ENCODE peak calls at places on chromosome 1, in seven cellular contexts. B is neuronal stem cell, U is trophoblast cell, Q is mesendoderm, C is IMR-90, A is H1, H is H9. K is an unnamed sample.

GRCh38 chr1:7296968-7297367 is 474.1 kb upstream of the VAMP3 start:
- DNase-seq in B (no peak), U (no peak), Q (no peak), C (no peak), A (peak), H (no peak), K (no peak)

GRCh38 chr1:66313446-66313845 is 220.5 kb upstream of the SGIP1 start:
- DNase-seq in B (no peak), U (no peak), Q (no peak), C (no peak), A (no peak), H (no peak), K (no peak)

GRCh38 chr1:76862447-76862846 is 4.8 kb upstream of the ST6GALNAC5 start:
- DNase-seq in B (no peak), U (no peak), Q (peak), C (peak), A (no peak), H (no peak), K (peak)

GRCh38 chr1:226738421-226738994 is 574 bp downstream of the ITPKB start:
- DNase-seq in B (no peak), U (no peak), Q (peak), C (peak), A (peak), H (peak), K (peak)

GRCh38 chr1:156276532-156276931 is 6.1 kb downstream of the SMG5 start:
- DNase-seq in B (no peak), U (no peak), Q (no peak), C (no peak), A (no peak), H (no peak), K (no peak)

GRCh38 chr1:114457675-114458074 is 53.3 kb downstream of the TRIM33 start:
- DNase-seq in B (no peak), U (no peak), Q (no peak), C (no peak), A (no peak), H (no peak), K (no peak)

GRCh38 chr1:232627645-232628334 is 2.1 kb downstream of the SIPA1L2 start:
- DNase-seq in B (no peak), U (no peak), Q (peak), C (peak), A (no peak), H (peak), K (peak)

GRCh38 chr1:176802316-176802715 is 339.3 kb downstream of the PAPPA2 start:
- DNase-seq in B (no peak), U (no peak), Q (no peak), C (no peak), A (no peak), H (no peak), K (no peak)

GRCh38 chr1:55141295-55141893 is 73.8 kb downstream of the USP24 start:
- DNase-seq in B (no peak), U (no peak), Q (no peak), C (no peak), A (no peak), H (no peak), K (no peak)

DNA sequence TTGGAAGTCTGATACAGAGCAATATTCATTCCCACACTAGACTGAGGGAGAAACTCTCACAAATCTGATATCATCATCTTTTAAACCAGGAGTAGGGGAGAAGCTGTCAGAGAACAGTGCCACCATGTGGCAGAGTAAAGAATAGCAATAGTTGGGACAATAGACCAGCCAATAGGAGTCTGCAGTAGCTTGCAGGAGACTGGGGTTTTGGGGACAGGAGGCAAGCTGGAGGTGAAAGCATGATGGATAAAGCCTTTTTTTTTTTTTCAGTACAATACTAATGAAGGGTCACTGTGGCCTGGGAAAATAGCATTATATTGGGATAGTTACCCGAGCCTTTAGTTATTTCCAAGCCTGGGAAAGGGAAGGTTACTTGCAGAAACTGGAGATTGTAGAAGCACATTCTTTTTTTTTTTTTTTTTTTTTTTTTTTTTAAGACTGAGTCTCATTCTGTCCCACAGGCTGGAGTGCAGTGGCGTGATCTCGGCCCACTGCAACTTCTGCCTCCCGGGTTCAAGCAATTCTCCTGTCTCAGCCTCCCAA is 120.7 kb downstream of the S1PR1 start:
- DNase-seq in B (peak), U (peak), Q (peak), C (peak), A (peak), H (peak), K (peak)
- H4K8ac ChIP-seq in B (no peak), U (no peak), Q (no peak), C (no peak), A (no peak), H (no peak), K (no peak)

GRCh38 chr1:12594966-12595838 is 22.8 kb downstream of the DHRS3 start:
- DNase-seq in B (peak), U (no peak), Q (peak), C (peak), A (peak), H (peak), K (peak)

GRCh38 chr1:12593621-12594066 is 24.4 kb downstream of the DHRS3 start:
- DNase-seq in B (no peak), U (no peak), Q (no peak), C (peak), A (no peak), H (no peak), K (no peak)

GRCh38 chr1:12592496-12592895 is 25.5 kb downstream of the DHRS3 start:
- DNase-seq in B (no peak), U (no peak), Q (no peak), C (no peak), A (no peak), H (no peak), K (no peak)

GRCh38 chr1:12595839-12596821 is 21.9 kb downstream of the DHRS3 start:
- DNase-seq in B (no peak), U (peak), Q (peak), C (peak), A (peak), H (peak), K (peak)

GRCh38 chr1:12594490-12594889 is 23.5 kb downstream of the DHRS3 start:
- DNase-seq in B (no peak), U (no peak), Q (no peak), C (no peak), A (no peak), H (no peak), K (no peak)
- H4K8ac ChIP-seq in B (no peak), U (no peak), Q (no peak), C (peak), A (peak), H (no peak), K (no peak)

GRCh38 chr1:101664726-101665125 is 332.0 kb downstream of the OLFM3 start:
- DNase-seq in B (no peak), U (no peak), Q (no peak), C (no peak), A (no peak), H (no peak), K (no peak)
- H4K8ac ChIP-seq in B (no peak), U (no peak), Q (no peak), C (no peak), A (no peak), H (no peak), K (no peak)

GRCh38 chr1:154753426-154753825 is 116.7 kb downstream of the KCNN3 start:
- DNase-seq in B (no peak), U (no peak), Q (no peak), C (no peak), A (no peak), H (no peak), K (no peak)

GRCh38 chr1:154750681-154751665 is 119.1 kb downstream of the KCNN3 start:
- DNase-seq in B (no peak), U (no peak), Q (no peak), C (no peak), A (no peak), H (peak), K (no peak)

GRCh38 chr1:154749078-154749760 is 120.9 kb downstream of the KCNN3 start:
- DNase-seq in B (no peak), U (no peak), Q (no peak), C (peak), A (no peak), H (no peak), K (peak)

GRCh38 chr1:154752273-154753030 is 117.6 kb downstream of the KCNN3 start:
- DNase-seq in B (no peak), U (no peak), Q (no peak), C (no peak), A (no peak), H (no peak), K (no peak)

DNA sequence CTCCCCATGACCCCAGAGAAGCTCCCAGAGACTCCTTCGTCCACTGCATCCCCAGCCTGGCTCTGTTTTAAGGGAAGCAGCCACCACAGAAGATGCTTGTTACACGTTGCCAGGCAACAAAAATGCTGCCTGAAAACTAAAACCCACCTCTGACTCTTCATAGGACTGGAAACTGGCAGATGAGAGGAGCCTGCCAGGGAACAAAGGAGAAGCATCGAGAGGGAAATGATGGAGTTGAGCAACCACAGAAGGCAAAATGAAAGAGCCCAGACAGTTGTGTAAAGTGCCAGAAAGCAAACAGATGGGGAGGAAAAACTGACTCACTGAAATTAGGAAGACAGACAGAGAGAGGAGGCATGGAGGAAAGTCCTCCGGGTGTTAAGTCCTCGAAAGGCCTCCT is 118.4 kb downstream of the KCNN3 start:
- DNase-seq in B (no peak), U (no peak), Q (peak), C (no peak), A (no peak), H (no peak), K (peak)
- H4K8ac ChIP-seq in B (no peak), U (no peak), Q (no peak), C (no peak), A (no peak), H (no peak), K (no peak)

GRCh38 chr1:180171691-180172090 is 17.0 kb downstream of the QSOX1 start:
- DNase-seq in B (no peak), U (no peak), Q (no peak), C (no peak), A (no peak), H (no peak), K (no peak)
- H4K8ac ChIP-seq in B (no peak), U (no peak), Q (no peak), C (no peak), A (no peak), H (no peak), K (no peak)

GRCh38 chr1:231493421-231494185 is 34.9 kb upstream of the TSNAX start:
- DNase-seq in B (no peak), U (peak), Q (peak), C (peak), A (no peak), H (no peak), K (peak)
- H4K8ac ChIP-seq in B (no peak), U (no peak), Q (no peak), C (no peak), A (no peak), H (no peak), K (no peak)